ENCODE peak calls at places on chromosome 4, in nine cellular contexts. K is stimulated activated CD4-positive, alpha-beta T cell treated with anti-CD3 and anti-CD28 coated beads, Interleukin-2, amount 100 ng/mL, for 24 hours; P is GM03348; U is anterior cingulate cortex; E is kidney tubule cell; O is cardiac fibroblast; A is GM12864; R is Right ventricle myocardium superior; F is HS-5. I is an unnamed sample.

GRCh38 chr4:2535386-2536192 is 858 bp upstream of the FAM193A start:
- DNase-seq in U (peak), K (peak), O (peak), P (peak), E (peak), R (peak), F (no peak), A (no peak), I (peak)

GRCh38 chr4:123338715-123339114 is 57.9 kb upstream of the SPRY1 start:
- DNase-seq in K (no peak), E (no peak), F (no peak), U (no peak), O (no peak), R (no peak), P (no peak), A (no peak), I (no peak)

GRCh38 chr4:126736133-126736518 is 896.6 kb upstream of the INTU start:
- DNase-seq in F (no peak), P (no peak), A (no peak), U (no peak), R (no peak), K (no peak), E (no peak), O (no peak), I (no peak)

GRCh38 chr4:56863441-56864129 is 42.1 kb upstream of the SPINK2 start:
- DNase-seq in U (no peak), O (no peak), K (no peak), F (no peak), P (no peak), A (no peak), E (peak), R (no peak), I (no peak)

GRCh38 chr4:1603413-1604135 is 80.5 kb downstream of the FAM53A start:
- DNase-seq in U (no peak), R (peak), O (no peak), P (no peak), K (no peak), A (no peak), F (no peak), E (no peak), I (no peak)

GRCh38 chr4:54499308-54500074 is 158.3 kb upstream of the KIT start:
- DNase-seq in R (no peak), O (no peak), F (no peak), E (peak), A (no peak), U (no peak), P (peak), K (no peak), I (peak)

GRCh38 chr4:48470135-48470534 is 13.0 kb upstream of the SLC10A4 start:
- DNase-seq in E (no peak), A (no peak), K (no peak), O (no peak), U (no peak), F (no peak), P (no peak), R (no peak), I (no peak)

GRCh38 chr4:40918330-40918729 is 168.6 kb downstream of the NSUN7 start:
- DNase-seq in O (peak), E (no peak), K (no peak), A (no peak), F (no peak), U (no peak), P (peak), R (peak), I (peak)

GRCh38 chr4:127708985-127709384 is 21.2 kb upstream of the SLC25A31 start:
- DNase-seq in O (peak), A (no peak), R (no peak), E (peak), K (no peak), U (no peak), P (peak), F (no peak), I (peak)

GRCh38 chr4:41853973-41854372 is 81.3 kb upstream of the TMEM33 start:
- DNase-seq in F (no peak), K (no peak), O (no peak), E (no peak), R (no peak), P (no peak), U (no peak), A (no peak), I (no peak)

GRCh38 chr4:2866891-2867290 is 23.2 kb downstream of the ADD1 start:
- DNase-seq in F (no peak), K (no peak), O (no peak), E (peak), R (no peak), A (no peak), P (no peak), U (no peak), I (no peak)

GRCh38 chr4:5703831-5704230 is 4.5 kb downstream of the EVC2 start:
- DNase-seq in E (no peak), K (no peak), U (no peak), R (no peak), P (no peak), A (no peak), F (no peak), O (no peak), I (no peak)

GRCh38 chr4:113919611-113920010 is 59.8 kb downstream of the ARSJ start:
- DNase-seq in E (peak), U (no peak), F (no peak), P (no peak), A (no peak), K (no peak), O (no peak), R (no peak), I (no peak)

GRCh38 chr4:41380758-41381157 is 124.0 kb downstream of the UCHL1 start:
- DNase-seq in F (no peak), R (no peak), U (no peak), O (no peak), E (peak), P (no peak), A (no peak), K (no peak), I (no peak)

GRCh38 chr4:103998752-103999151 is 279.0 kb upstream of the TACR3 start:
- DNase-seq in F (no peak), P (no peak), O (no peak), K (no peak), U (no peak), E (no peak), R (no peak), A (no peak), I (no peak)

GRCh38 chr4:55033296-55033695 is 92.1 kb downstream of the KDR start:
- DNase-seq in K (no peak), F (no peak), U (no peak), P (no peak), E (no peak), R (no peak), A (no peak), O (no peak), I (no peak)

GRCh38 chr4:137901114-137901513 is 341.0 kb downstream of the SLC7A11 start:
- DNase-seq in A (no peak), P (no peak), O (no peak), E (no peak), F (no peak), R (no peak), U (no peak), K (no peak), I (no peak)

GRCh38 chr4:18388029-18388428 is 366.5 kb upstream of the LCORL start:
- DNase-seq in F (no peak), P (no peak), R (no peak), O (no peak), A (no peak), U (no peak), E (no peak), K (no peak), I (no peak)

GRCh38 chr4:176001171-176002006 is 64.3 kb upstream of the WDR17 start:
- DNase-seq in K (no peak), O (peak), A (no peak), E (peak), P (peak), U (peak), R (peak), F (no peak), I (no peak)

GRCh38 chr4:187307131-187307530 is 583.5 kb upstream of the FAT1 start:
- DNase-seq in A (no peak), O (no peak), K (no peak), R (no peak), P (no peak), F (no peak), E (no peak), U (no peak), I (no peak)

GRCh38 chr4:107658400-107659326 is 61.4 kb downstream of the PAPSS1 start:
- DNase-seq in F (no peak), E (no peak), P (no peak), A (no peak), O (peak), R (no peak), K (no peak), U (no peak), I (no peak)

GRCh38 chr4:142475663-142476062 is 370.4 kb downstream of the INPP4B start:
- DNase-seq in R (no peak), K (no peak), F (no peak), U (no peak), E (no peak), O (no peak), P (no peak), A (no peak), I (no peak)

GRCh38 chr4:81522711-81523110 is 51.0 kb upstream of the RASGEF1B start:
- DNase-seq in P (no peak), A (no peak), U (no peak), R (no peak), E (peak), K (no peak), O (no peak), F (no peak), I (no peak)

GRCh38 chr4:33381806-33382205 is 2661.6 kb downstream of the PCDH7 start:
- DNase-seq in U (no peak), K (no peak), A (no peak), R (no peak), F (no peak), O (no peak), E (no peak), P (no peak), I (no peak)

GRCh38 chr4:7806080-7806630 is 133.5 kb downstream of the AFAP1 start:
- DNase-seq in E (peak), O (peak), R (peak), A (no peak), P (no peak), F (no peak), U (peak), K (no peak), I (peak)